ENCODE peak calls at places on chromosome 1, in nine cellular contexts. G is neuronal stem cell; L is HepG2; Y is breast epithelium; P is effector memory CD4-positive, alpha-beta T cell; H is SJCRH30; I is GM23338; S is stomach; J is fibroblast of lung. N is an unnamed sample.

GRCh38 chr1:116712510-116712909 is 41.7 kb upstream of the CD2 start:
- DNase-seq in L (no peak), I (peak; percentile 64), H (no peak), Y (no peak), S (no peak), J (no peak), P (no peak), G (no peak), N (no peak)

GRCh38 chr1:29584816-29585600 is 348.7 kb downstream of the PTPRU start:
- DNase-seq in H (no peak), Y (no peak), I (no peak), P (no peak), G (no peak), J (peak; percentile 20), S (no peak), L (no peak), N (no peak)

GRCh38 chr1:14853518-14853917 is 255.0 kb downstream of the KAZN start:
- DNase-seq in H (no peak), I (no peak), S (no peak), G (no peak), Y (no peak), P (no peak), J (no peak), L (no peak), N (no peak)

GRCh38 chr1:54995835-54996234 is 2.9 kb upstream of the BSND start:
- DNase-seq in G (no peak), H (no peak), J (no peak), S (no peak), P (peak; percentile 35), Y (no peak), I (no peak), L (no peak), N (no peak)

GRCh38 chr1:204506091-204506968 is 9.9 kb upstream of the MDM4 start:
- DNase-seq in G (peak; percentile 92), H (peak; percentile 86), L (peak; percentile 91), Y (no peak), J (peak; percentile 97), S (peak; percentile 70), I (peak; percentile 90), P (peak; percentile 43), N (peak; percentile 67)

GRCh38 chr1:21217812-21218596 is 41.3 kb upstream of the EIF4G3 start:
- DNase-seq in S (peak; percentile 31), Y (no peak), H (peak; percentile 69), P (no peak), J (peak; percentile 23), G (no peak), I (peak; percentile 91), L (peak; percentile 16), N (peak; percentile 58)

GRCh38 chr1:98034505-98034904 is 113.7 kb upstream of the DPYD start:
- DNase-seq in H (no peak), S (no peak), Y (no peak), G (no peak), L (no peak), I (no peak), P (no peak), J (no peak), N (no peak)

GRCh38 chr1:170063109-170063826 is 11.2 kb downstream of the KIFAP3 start:
- DNase-seq in L (peak; percentile 10), S (no peak), Y (no peak), J (peak; percentile 7), H (no peak), I (no peak), G (no peak), P (no peak), N (no peak)

GRCh38 chr1:87141556-87141955 is 187.1 kb upstream of the LMO4 start:
- DNase-seq in Y (no peak), G (no peak), L (no peak), P (no peak), S (no peak), J (no peak), H (no peak), I (no peak), N (no peak)

GRCh38 chr1:32861904-32862698 is 8.6 kb downstream of the FNDC5 start:
- DNase-seq in S (no peak), L (no peak), P (no peak), Y (no peak), G (no peak), H (no peak), I (no peak), J (no peak), N (no peak)

GRCh38 chr1:100361249-100362089 is 9.2 kb downstream of the CDC14A start:
- DNase-seq in H (no peak), P (no peak), L (no peak), I (no peak), S (no peak), G (no peak), Y (no peak), J (no peak), N (no peak)

GRCh38 chr1:202081992-202082391 is 40.7 kb upstream of the GPR37L1 start:
- DNase-seq in L (no peak), Y (no peak), I (no peak), J (no peak), P (no peak), H (no peak), S (no peak), G (no peak), N (no peak)

GRCh38 chr1:11999236-11999635 is 19.0 kb downstream of the MFN2 start:
- DNase-seq in L (no peak), I (no peak), J (no peak), S (no peak), Y (no peak), P (no peak), H (no peak), G (no peak), N (no peak)

GRCh38 chr1:12132078-12132477 is 34.7 kb upstream of the TNFRSF1B start:
- DNase-seq in J (peak; percentile 67), G (no peak), P (no peak), I (no peak), S (no peak), H (no peak), Y (no peak), L (no peak), N (no peak)

GRCh38 chr1:108865316-108865910 is 8.5 kb upstream of the AKNAD1 start:
- DNase-seq in J (no peak), H (no peak), Y (no peak), L (no peak), P (no peak), S (no peak), I (no peak), G (no peak), N (no peak)

GRCh38 chr1:211939876-211940468 is 95.4 kb downstream of the INTS7 start:
- DNase-seq in I (no peak), L (no peak), S (no peak), Y (no peak), H (no peak), G (no peak), J (no peak), P (no peak), N (peak; percentile 63)

GRCh38 chr1:145991799-145992412 is 4.5 kb downstream of the TXNIP start:
- DNase-seq in H (no peak), P (no peak), I (no peak), G (no peak), S (peak; percentile 44), L (no peak), Y (no peak), J (peak; percentile 55), N (peak; percentile 60)

GRCh38 chr1:36349839-36350238 is 26.4 kb upstream of the EVA1B start:
- DNase-seq in Y (peak; percentile 61), I (no peak), H (no peak), L (no peak), P (no peak), J (no peak), G (no peak), S (no peak), N (no peak)

GRCh38 chr1:161531986-161532875 is 7.9 kb downstream of the HSPA6 start:
- DNase-seq in Y (no peak), J (peak; percentile 21), G (peak; percentile 44), H (peak; percentile 16), L (peak; percentile 8), S (no peak), I (peak; percentile 66), P (no peak), N (no peak)
- H3K4me3 ChIP-seq in Y (peak overlapping the region; percentile 10), J (peak overlapping the region; percentile 33), G (no peak overlapping the region), H (peak overlapping the region; percentile 69), L (peak overlapping the region; percentile 29), S (no peak overlapping the region), I (peak overlapping the region; percentile 61), P (no peak overlapping the region), N (no peak overlapping the region)

DNA sequence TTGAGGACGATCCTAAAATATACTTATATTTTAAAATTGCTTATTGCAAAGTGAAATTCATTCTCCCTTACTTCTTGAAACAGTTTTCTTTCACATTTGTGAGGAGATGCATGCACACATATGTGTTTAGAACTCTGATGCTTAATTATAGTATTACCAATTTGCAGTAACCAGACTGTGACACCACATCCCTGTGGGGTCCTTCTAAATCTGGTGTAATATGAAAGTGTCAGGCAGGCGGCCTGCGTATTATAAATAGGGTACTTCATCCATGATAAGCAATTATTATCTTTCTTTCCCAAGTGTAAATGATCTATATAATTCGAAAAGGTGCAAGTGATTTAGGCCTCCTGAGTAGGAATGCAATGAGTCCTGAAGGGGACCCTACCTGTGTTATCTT is 841 bp downstream of the EFCAB7 start:
- DNase-seq in H (no peak), P (no peak), J (peak; percentile 1), G (no peak), S (no peak), Y (no peak), I (no peak), L (no peak), N (no peak)
- H3K27ac ChIP-seq in H (peak overlapping the region; percentile 67), P (peak overlapping the region; percentile 82), J (peak overlapping the region; percentile 99), G (no peak overlapping the region), S (no peak overlapping the region), Y (peak overlapping the region; percentile 94), I (no peak overlapping the region), L (peak overlapping the region; percentile 88), N (no peak overlapping the region)

GRCh38 chr1:26279598-26280332 is at the start of gene SH3BGRL3:
- DNase-seq in P (peak; percentile 76), G (peak; percentile 74), I (peak; percentile 86), S (peak; percentile 93), J (peak; percentile 82), L (peak; percentile 55), Y (peak; percentile 84), H (peak; percentile 87), N (peak; percentile 91)

GRCh38 chr1:26278835-26279597 is 870 bp upstream of the SH3BGRL3 start:
- DNase-seq in I (no peak), J (peak; percentile 45), G (no peak), Y (no peak), S (peak; percentile 59), P (no peak), L (no peak), H (peak; percentile 35), N (no peak)

GRCh38 chr1:26277719-26278118 is 2.2 kb upstream of the SH3BGRL3 start:
- DNase-seq in L (no peak), Y (no peak), S (no peak), P (no peak), H (no peak), J (no peak), I (no peak), G (no peak), N (no peak)

GRCh38 chr1:26277261-26277661 is 2.6 kb upstream of the SH3BGRL3 start:
- DNase-seq in G (no peak), J (no peak), S (peak; percentile 31), Y (no peak), L (no peak), I (no peak), H (no peak), P (no peak), N (peak; percentile 63)

GRCh38 chr1:26278303-26278702 is 1.6 kb upstream of the SH3BGRL3 start:
- DNase-seq in P (no peak), G (no peak), J (peak; percentile 93), S (peak; percentile 68), H (no peak), I (no peak), Y (no peak), L (no peak), N (no peak)
- H3K4me1 ChIP-seq in P (peaks cover 74% of the 10 kb centered on the region), G (peaks cover 26% of the 10 kb centered on the region), J (peaks cover 59% of the 10 kb centered on the region), S (peaks cover 61% of the 10 kb centered on the region), H (peaks cover 49% of the 10 kb centered on the region), I (peaks cover 15% of the 10 kb centered on the region), Y (peaks cover 28% of the 10 kb centered on the region), L (peaks cover 39% of the 10 kb centered on the region), N (peaks cover 33% of the 10 kb centered on the region)

GRCh38 chr1:30818568-30819243 is 61.1 kb upstream of the LAPTM5 start:
- DNase-seq in G (no peak), I (peak; percentile 50), S (no peak), Y (no peak), P (no peak), H (no peak), L (no peak), J (no peak), N (no peak)
- H3K4me3 ChIP-seq in G (no peak overlapping the region), I (no peak overlapping the region), S (no peak overlapping the region), Y (no peak overlapping the region), P (no peak overlapping the region), H (no peak overlapping the region), L (no peak overlapping the region), J (no peak overlapping the region), N (no peak overlapping the region)